ENCODE peak calls at places on chromosomes 12 and 14, in six cellular contexts. Y is lower lobe of right lung, F is epithelial cell of esophagus, Q is dorsolateral prefrontal cortex, M is AG04450, Z is GM20000. S is an unnamed sample.

GRCh38 chr12:93025145-93026103 is 96.3 kb upstream of the EEA1 start:
- DNase-seq in F (peak; percentile 78), Q (no peak), Z (peak; percentile 52), Y (no peak), M (peak; percentile 26), S (no peak)

GRCh38 chr12:78343657-78344056 is 513.0 kb downstream of the NAV3 start:
- DNase-seq in Z (no peak), Y (no peak), F (peak; percentile 26), Q (no peak), M (no peak), S (no peak)

GRCh38 chr14:32006267-32007110 is 70.6 kb upstream of the ARHGAP5 start:
- DNase-seq in Z (no peak), Q (no peak), M (no peak), F (peak; percentile 47), Y (no peak), S (no peak)

GRCh38 chr12:1939745-1940607 is 21.5 kb upstream of the CACNA2D4 start:
- DNase-seq in Q (peak; percentile 88), Z (peak; percentile 89), Y (peak; percentile 89), M (peak; percentile 68), F (peak; percentile 79), S (no peak)

GRCh38 chr14:101823511-101824120 is 62.1 kb downstream of the PPP2R5C start:
- DNase-seq in Z (no peak), Q (no peak), M (no peak), Y (no peak), F (no peak), S (no peak)

GRCh38 chr12:92384571-92384970 is 238.9 kb upstream of the BTG1 start:
- DNase-seq in M (no peak), Y (no peak), F (no peak), Z (no peak), Q (no peak), S (no peak)

GRCh38 chr12:132488127-132489077 is 1.5 kb upstream of the FBRSL1 start:
- DNase-seq in F (no peak), Z (no peak), Q (no peak), Y (peak; percentile 78), M (no peak), S (peak; percentile 29)

GRCh38 chr14:90692061-90692460 is 124.2 kb downstream of the TTC7B start:
- DNase-seq in Y (no peak), F (no peak), M (peak; percentile 45), Q (no peak), Z (no peak), S (no peak)

GRCh38 chr12:131565256-131566005 is 145.5 kb upstream of the SFSWAP start:
- DNase-seq in Z (no peak), Q (no peak), Y (no peak), F (no peak), M (no peak), S (no peak)

GRCh38 chr12:106189341-106189740 is 50.6 kb upstream of the NUAK1 start:
- DNase-seq in Z (no peak), M (no peak), F (no peak), Y (no peak), Q (no peak), S (no peak)

GRCh38 chr14:22842211-22843122 is 6.1 kb downstream of the MMP14 start:
- DNase-seq in M (no peak), Z (no peak), Y (peak; percentile 36), F (no peak), Q (no peak), S (peak; percentile 72)

GRCh38 chr14:57182760-57183503 is 85.8 kb downstream of the EXOC5 start:
- DNase-seq in M (no peak), Z (peak; percentile 6), Q (no peak), Y (no peak), F (peak; percentile 37), S (no peak)

GRCh38 chr14:23438130-23438893 is 2.9 kb upstream of the MYH7 start:
- DNase-seq in Z (no peak), M (no peak), Q (no peak), F (no peak), Y (no peak), S (peak; percentile 36)

GRCh38 chr12:122072031-122072970 is 6.3 kb upstream of the MLXIP start:
- DNase-seq in M (no peak), Y (no peak), Q (no peak), F (peak; percentile 87), Z (no peak), S (no peak)

GRCh38 chr14:103296007-103296406 is 38.0 kb upstream of the EIF5 start:
- DNase-seq in F (peak; percentile 77), Y (no peak), Q (no peak), Z (no peak), M (no peak), S (no peak)

GRCh38 chr14:76863724-76864407 is 37.7 kb downstream of the LRRC74A start:
- DNase-seq in M (no peak), Y (peak; percentile 80), F (no peak), Z (peak; percentile 55), Q (no peak), S (no peak)

GRCh38 chr12:102474438-102475064 is 5.8 kb downstream of the IGF1 start:
- DNase-seq in Q (no peak), F (peak; percentile 41), Z (no peak), Y (no peak), M (no peak), S (no peak)

GRCh38 chr12:128163096-128163495 is 103.9 kb upstream of the TMEM132C start:
- DNase-seq in Z (no peak), M (no peak), F (no peak), Q (no peak), Y (no peak), S (no peak)

GRCh38 chr12:29278673-29279420 is 102.1 kb downstream of the ERGIC2 start:
- DNase-seq in Y (no peak), F (no peak), Z (no peak), Q (no peak), M (no peak), S (no peak)

GRCh38 chr12:67780580-67781084 is 132.1 kb downstream of the DYRK2 start:
- DNase-seq in Y (no peak), M (no peak), F (peak; percentile 79), Q (no peak), Z (no peak), S (no peak)

GRCh38 chr12:49621651-49622500 is 1.5 kb upstream of the PRPF40B start:
- DNase-seq in Z (no peak), F (no peak), Q (no peak), M (no peak), Y (no peak), S (no peak)

GRCh38 chr12:132006056-132006680 is 56.4 kb downstream of the EP400 start:
- DNase-seq in M (no peak), Z (no peak), Q (no peak), F (no peak), Y (no peak), S (no peak)

GRCh38 chr12:75635606-75636444 is 124.4 kb upstream of the KRR1 start:
- DNase-seq in M (peak; percentile 86), Y (no peak), F (peak; percentile 72), Z (peak; percentile 27), Q (no peak), S (no peak)

GRCh38 chr12:123139926-123140674 is 10.8 kb downstream of the PITPNM2 start:
- DNase-seq in Z (no peak), Q (no peak), Y (no peak), F (peak; percentile 52), M (no peak), S (no peak)

GRCh38 chr12:53381739-53382630 is 2.0 kb downstream of the SP1 start:
- DNase-seq in Z (no peak), Y (peak; percentile 65), F (peak; percentile 97), Q (no peak), M (no peak), S (peak; percentile 60)

GRCh38 chr14:100271247-100271939 is 32.4 kb downstream of the YY1 start:
- DNase-seq in M (no peak), F (peak; percentile 58), Y (no peak), Z (no peak), Q (no peak), S (no peak)

GRCh38 chr14:93969082-93969828 is 7.1 kb downstream of the ASB2 start:
- DNase-seq in Z (no peak), Q (no peak), M (no peak), Y (no peak), F (no peak), S (no peak)

GRCh38 chr12:85029456-85029855 is 6.6 kb downstream of the TSPAN19 start:
- DNase-seq in Q (no peak), F (peak; percentile 34), M (no peak), Z (peak; percentile 10), Y (no peak), S (no peak)
- TF ChIP-seq CTCF in Q (peak; percentile 81), F (peak; percentile 25), M (peak; percentile 44), Z (peak; percentile 6), Y (peak; percentile 48), S (peak; percentile 88)

DNA sequence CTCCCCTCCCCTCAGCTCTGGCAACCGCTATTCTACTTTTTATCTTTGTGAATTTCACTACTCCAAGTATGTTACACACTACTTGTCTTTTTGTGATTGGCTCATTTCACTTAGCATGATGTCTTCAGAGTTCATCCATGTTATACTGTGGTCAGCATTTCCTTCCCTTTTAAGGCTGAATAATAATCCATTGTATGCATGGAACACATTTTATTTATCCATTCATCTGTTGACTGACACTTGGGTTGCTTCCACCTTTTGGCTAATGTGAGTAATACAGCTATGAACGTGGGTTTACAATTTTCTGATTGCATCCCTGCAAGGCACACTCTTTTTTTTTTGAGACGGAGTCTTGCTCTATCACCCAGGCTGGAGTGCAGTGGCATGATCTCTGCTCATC is 53.0 kb upstream of the FUT8 start:
- DNase-seq in F (peak; percentile 68), Y (no peak), M (no peak), Z (no peak), Q (no peak), S (no peak)
- TF ChIP-seq CTCF in F (peak; percentile 30), Y (no peak), M (peak; percentile 6), Z (no peak), Q (no peak), S (peak; percentile 39)

DNA sequence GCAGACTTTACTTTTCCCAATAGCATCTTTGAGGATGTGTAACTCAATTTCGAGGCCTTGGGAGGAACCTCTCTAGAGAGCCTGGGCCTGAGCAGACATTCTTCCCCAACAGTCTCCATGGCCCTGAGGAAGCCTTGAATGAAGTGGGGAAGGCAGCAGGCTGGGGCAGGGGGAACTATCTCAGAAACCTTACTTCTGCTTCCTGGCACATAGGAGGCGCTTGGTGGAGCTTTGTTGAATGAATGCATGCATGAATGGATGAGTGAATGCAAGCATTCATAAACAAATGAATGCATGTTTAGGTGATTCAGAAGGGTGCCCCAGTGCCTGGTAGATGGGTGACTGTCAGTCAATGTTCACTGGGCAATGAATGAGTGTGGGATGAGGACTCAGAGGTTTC is 58.3 kb downstream of the GALNT16 start:
- DNase-seq in Y (no peak), Q (no peak), F (no peak), Z (no peak), M (no peak), S (no peak)
- TF ChIP-seq CTCF in Y (no peak), Q (no peak), F (no peak), Z (no peak), M (no peak), S (no peak)

GRCh38 chr12:120252071-120252906 is 13.2 kb downstream of the PXN start:
- DNase-seq in M (no peak), F (no peak), Y (no peak), Z (no peak), Q (no peak), S (no peak)

GRCh38 chr12:120257041-120257821 is 8.3 kb downstream of the PXN start:
- DNase-seq in Q (no peak), Y (no peak), Z (no peak), M (peak; percentile 84), F (peak; percentile 88), S (no peak)

GRCh38 chr12:120258323-120258896 is 7.1 kb downstream of the PXN start:
- DNase-seq in M (no peak), Q (no peak), Z (no peak), Y (no peak), F (no peak), S (no peak)

GRCh38 chr12:120249875-120250795 is 15.4 kb downstream of the PXN start:
- DNase-seq in Q (no peak), F (no peak), Z (peak; percentile 50), Y (no peak), M (no peak), S (no peak)

GRCh38 chr12:120254809-120255208 is 10.7 kb downstream of the PXN start:
- DNase-seq in Z (no peak), M (no peak), Q (no peak), F (no peak), Y (no peak), S (no peak)
- TF ChIP-seq CTCF in Z (no peak), M (no peak), Q (no peak), F (no peak), Y (no peak), S (no peak)

S was measured in chondrocyte.